ENCODE peak calls at places on chromosome 12, in six cellular contexts. S is HuH-7, M is skeletal muscle cell, V is M059J, R is iris pigment epithelial cell, O is NCI-H1105 treated with DMSO at 0.1 percent for 48 hours. F is an unnamed sample.

GRCh38 chr12:51070004-51070403 is 13.4 kb downstream of the CSRNP2 start:
- DNase-seq in S (peak), V (no peak), M (peak), O (no peak), R (peak), F (no peak)

GRCh38 chr12:4539167-4539870 is 629 bp downstream of the RAD51AP1 start:
- DNase-seq in O (no peak), R (no peak), V (peak), M (no peak), S (no peak), F (no peak)

GRCh38 chr12:47079365-47079893 is at the start of gene PCED1B:
- DNase-seq in R (peak), S (peak), O (peak), V (peak), M (no peak), F (no peak)

GRCh38 chr12:88108021-88108420 is 33.9 kb downstream of the CEP290 start:
- DNase-seq in V (peak), M (no peak), S (no peak), R (peak), O (no peak), F (no peak)

GRCh38 chr12:57444744-57445143 is 10.2 kb downstream of the INHBC start:
- DNase-seq in O (no peak), M (no peak), V (no peak), S (no peak), R (no peak), F (no peak)

GRCh38 chr12:49340095-49340870 is 3.3 kb upstream of the C1QL4 start:
- DNase-seq in O (no peak), V (no peak), M (no peak), R (no peak), S (no peak), F (no peak)

GRCh38 chr12:93122089-93122488 is 193.0 kb upstream of the EEA1 start:
- DNase-seq in R (peak), V (peak), M (peak), S (no peak), O (no peak), F (no peak)

GRCh38 chr12:26841085-26841484 is 8.1 kb upstream of the ITPR2 start:
- DNase-seq in R (no peak), S (no peak), V (no peak), O (no peak), M (no peak), F (no peak)

GRCh38 chr12:19576421-19576925 is 137.2 kb downstream of the AEBP2 start:
- DNase-seq in O (no peak), S (no peak), M (no peak), V (no peak), R (peak), F (no peak)

GRCh38 chr12:85057370-85057963 is 21.3 kb downstream of the LRRIQ1 start:
- DNase-seq in V (peak), R (peak), M (no peak), S (peak), O (peak), F (no peak)

GRCh38 chr12:51320311-51320694 is 3.7 kb downstream of the BIN2 start:
- DNase-seq in V (no peak), M (no peak), R (no peak), S (no peak), O (no peak), F (no peak)

GRCh38 chr12:132161796-132162507 is 17.7 kb downstream of the NOC4L start:
- DNase-seq in M (no peak), O (no peak), R (no peak), S (no peak), V (no peak), F (no peak)

GRCh38 chr12:54036620-54037359 is 3.9 kb downstream of the HOXC5 start:
- DNase-seq in M (no peak), S (no peak), V (peak), O (peak), R (no peak), F (no peak)

GRCh38 chr12:52771088-52771487 is 6.1 kb downstream of the KRT76 start:
- DNase-seq in R (no peak), O (no peak), V (no peak), M (no peak), S (no peak), F (no peak)

GRCh38 chr12:79121486-79121885 is 256.9 kb downstream of the SYT1 start:
- DNase-seq in S (no peak), V (no peak), R (peak), M (no peak), O (no peak), F (no peak)

GRCh38 chr12:9707864-9708808 is 24.8 kb downstream of the CLECL1 start:
- DNase-seq in S (peak), V (peak), O (peak), R (peak), M (no peak), F (no peak)

GRCh38 chr12:30440826-30441602 is 254.7 kb downstream of the IPO8 start:
- DNase-seq in O (no peak), R (peak), M (no peak), S (peak), V (peak), F (no peak)

GRCh38 chr12:114415525-114415868 is 9.6 kb upstream of the TBX5 start:
- DNase-seq in O (no peak), S (no peak), M (no peak), R (no peak), V (no peak), F (no peak)

GRCh38 chr12:49636574-49636973 is 13.2 kb downstream of the PRPF40B start:
- DNase-seq in M (no peak), O (no peak), V (no peak), S (no peak), R (no peak), F (no peak)

F was measured in vagina.